ENCODE peak calls at places on chromosome 10, in six cellular contexts. F, O, Y, H, M and E are unnamed samples.

GRCh38 chr10:57977262-57977661 is 290.4 kb downstream of the IPMK start:
- DNase-seq in Y (no peak), O (no peak), M (no peak), F (no peak), H (no peak), E (no peak)

GRCh38 chr10:119480667-119481066 is 61.9 kb downstream of the RGS10 start:
- DNase-seq in H (no peak), M (peak; percentile 44), O (no peak), Y (no peak), F (no peak), E (no peak)

GRCh38 chr10:50992972-50993766 is 81.1 kb upstream of the PRKG1 start:
- DNase-seq in O (peak; percentile 60), F (no peak), M (peak; percentile 94), Y (no peak), H (peak; percentile 70), E (no peak)

GRCh38 chr10:69818676-69819239 is 17.1 kb downstream of the COL13A1 start:
- DNase-seq in M (peak; percentile 44), H (no peak), Y (no peak), O (no peak), F (no peak), E (no peak)

GRCh38 chr10:58896229-58896628 is 280.2 kb upstream of the PHYHIPL start:
- DNase-seq in H (no peak), Y (no peak), F (no peak), M (no peak), O (no peak), E (no peak)

GRCh38 chr10:34916368-34916767 is 101.3 kb upstream of the PARD3 start:
- DNase-seq in H (peak; percentile 71), O (no peak), F (peak; percentile 32), Y (peak; percentile 85), M (peak; percentile 84), E (no peak)

GRCh38 chr10:50470798-50471582 is 152.8 kb downstream of the SGMS1 start:
- DNase-seq in F (no peak), M (peak; percentile 34), Y (peak; percentile 62), O (no peak), H (peak; percentile 46), E (no peak)

GRCh38 chr10:48476279-48476982 is 128.4 kb downstream of the ARHGAP22 start:
- DNase-seq in F (no peak), Y (no peak), H (no peak), M (no peak), O (no peak), E (no peak)

GRCh38 chr10:35916791-35917190 is 274.7 kb upstream of the FZD8 start:
- DNase-seq in O (no peak), F (no peak), M (peak; percentile 50), H (no peak), Y (peak; percentile 38), E (no peak)

GRCh38 chr10:12658526-12658925 is 309.2 kb downstream of the CAMK1D start:
- DNase-seq in F (no peak), M (no peak), Y (no peak), O (no peak), H (no peak), E (no peak)

GRCh38 chr10:2963889-2964631 is 103.3 kb upstream of the PFKP start:
- DNase-seq in Y (no peak), M (no peak), F (no peak), O (no peak), H (no peak), E (no peak)

GRCh38 chr10:34480345-34480744 is 334.8 kb downstream of the PARD3 start:
- DNase-seq in Y (no peak), F (no peak), M (no peak), H (no peak), O (no peak), E (no peak)

GRCh38 chr10:122911889-122912484 is 1.6 kb downstream of the FAM24A start:
- DNase-seq in M (peak; percentile 67), O (no peak), F (no peak), Y (peak; percentile 57), H (no peak), E (no peak)

GRCh38 chr10:85606401-85606800 is 760.2 kb downstream of the GRID1 start:
- DNase-seq in O (no peak), F (no peak), Y (no peak), H (no peak), M (no peak), E (no peak)

GRCh38 chr10:101367569-101368453 is 13.8 kb downstream of the BTRC start:
- DNase-seq in O (no peak), M (peak; percentile 69), Y (peak; percentile 52), F (no peak), H (peak; percentile 20), E (no peak)

GRCh38 chr10:122282253-122282671 is 11.2 kb downstream of the BTBD16 start:
- DNase-seq in H (no peak), Y (peak; percentile 48), F (no peak), M (no peak), O (no peak), E (no peak)

GRCh38 chr10:106816318-106817085 is 348.0 kb downstream of the SORCS1 start:
- DNase-seq in O (no peak), H (no peak), F (no peak), Y (no peak), M (no peak), E (no peak)

GRCh38 chr10:30831876-30832726 is 199.6 kb downstream of the ZNF438 start:
- DNase-seq in O (no peak), H (no peak), M (no peak), F (no peak), Y (no peak), E (no peak)

GRCh38 chr10:117441812-117442443 is 66.7 kb upstream of the PDZD8 start:
- DNase-seq in O (no peak), F (no peak), M (peak; percentile 74), Y (peak; percentile 78), H (peak; percentile 95), E (no peak)

GRCh38 chr10:56537984-56538383 is 176.9 kb upstream of the ZWINT start:
- DNase-seq in M (peak; percentile 27), H (no peak), F (no peak), Y (peak; percentile 90), O (no peak), E (no peak)

GRCh38 chr10:79139124-79139835 is 70.5 kb downstream of the ZMIZ1 start:
- DNase-seq in M (peak; percentile 90), Y (peak; percentile 95), O (peak; percentile 53), H (peak; percentile 86), F (no peak), E (no peak)

GRCh38 chr10:7817576-7817975 is 729 bp upstream of the TAF3 start:
- DNase-seq in M (no peak), H (no peak), O (no peak), F (no peak), Y (no peak), E (no peak)

GRCh38 chr10:62381385-62382102 is 7.4 kb downstream of the ZNF365 start:
- DNase-seq in Y (no peak), M (no peak), O (no peak), H (no peak), F (no peak), E (no peak)

DNA sequence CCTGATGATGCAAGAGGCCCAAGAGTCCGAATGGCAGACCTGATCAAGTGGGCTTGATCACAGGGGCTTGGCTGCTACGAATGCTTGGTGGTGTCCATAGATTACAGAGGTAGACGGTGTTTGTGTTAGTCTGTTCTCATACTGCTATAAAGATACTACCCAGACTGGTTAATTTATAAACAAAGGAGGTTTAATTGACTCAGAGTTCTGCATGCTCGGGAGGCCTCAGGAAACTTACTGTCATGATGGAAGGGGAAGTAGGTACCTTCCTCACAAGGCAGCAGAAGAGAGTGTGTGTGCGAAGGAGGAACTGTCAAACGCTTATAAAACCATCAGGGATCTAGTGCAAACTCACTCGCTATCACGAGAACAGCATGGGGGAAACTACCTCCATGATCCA is 268.9 kb upstream of the KLF6 start:
- DNase-seq in M (no peak), H (no peak), O (no peak), F (no peak), Y (no peak), E (no peak)
- TF ChIP-seq CTCF in M (no peak), H (no peak), O (no peak), F (no peak), Y (no peak), E (no peak)

DNA sequence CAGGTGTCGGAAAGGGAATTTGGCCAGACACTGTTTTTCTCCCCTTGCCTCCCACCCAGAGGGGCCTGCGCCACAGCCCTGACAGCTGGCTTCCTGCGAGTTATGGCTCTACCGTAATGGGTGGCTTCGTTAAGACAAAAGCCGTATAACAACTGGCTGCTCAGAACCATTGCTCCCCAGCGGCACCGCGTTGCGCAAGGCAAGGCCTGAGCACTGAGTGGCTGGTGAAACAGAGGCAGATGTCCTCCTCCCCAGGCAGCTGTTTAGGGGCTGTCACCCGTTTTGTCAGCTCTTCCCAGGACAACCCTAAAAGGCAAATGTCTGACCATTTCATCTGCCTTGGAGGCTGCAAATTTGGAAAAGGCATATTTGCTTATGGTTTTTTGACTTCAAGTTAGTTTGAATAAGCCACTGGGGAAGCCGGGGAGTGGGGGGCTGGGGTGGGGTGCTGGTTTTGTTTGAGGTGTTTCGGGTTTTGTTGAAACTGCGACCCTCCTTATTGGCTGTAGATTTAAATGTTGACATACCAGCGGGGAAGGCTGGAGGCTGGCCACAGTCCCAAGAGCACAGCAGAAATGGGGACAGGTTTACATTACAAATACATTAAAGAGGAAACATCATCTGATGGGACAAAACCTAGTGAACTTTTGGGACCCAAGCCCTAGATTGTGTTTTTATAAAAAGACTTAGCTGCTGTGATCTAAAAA is 681 bp upstream of the SPOCK2 start:
- DNase-seq in F (no peak), H (no peak), M (peak; percentile 72), O (no peak), Y (peak; percentile 8), E (no peak)
- H3K4me3 ChIP-seq in F (no peak overlapping the region), H (no peak overlapping the region), M (no peak overlapping the region), O (no peak overlapping the region), Y (no peak overlapping the region), E (no peak overlapping the region)

GRCh38 chr10:125980521-125980920 is 84.2 kb downstream of the FANK1 start:
- DNase-seq in F (no peak), H (no peak), O (no peak), Y (no peak), M (no peak), E (no peak)

GRCh38 chr10:125979976-125980375 is 83.6 kb downstream of the FANK1 start:
- DNase-seq in M (no peak), F (no peak), H (no peak), O (no peak), Y (no peak), E (no peak)

GRCh38 chr10:125983161-125983560 is 86.8 kb downstream of the FANK1 start:
- DNase-seq in H (no peak), Y (no peak), O (no peak), F (no peak), M (no peak), E (no peak)

GRCh38 chr10:125982256-125982948 is 86.0 kb downstream of the FANK1 start:
- DNase-seq in F (peak; percentile 26), H (peak; percentile 37), M (peak; percentile 80), Y (peak; percentile 83), O (peak; percentile 39), E (peak; percentile 42)

DNA sequence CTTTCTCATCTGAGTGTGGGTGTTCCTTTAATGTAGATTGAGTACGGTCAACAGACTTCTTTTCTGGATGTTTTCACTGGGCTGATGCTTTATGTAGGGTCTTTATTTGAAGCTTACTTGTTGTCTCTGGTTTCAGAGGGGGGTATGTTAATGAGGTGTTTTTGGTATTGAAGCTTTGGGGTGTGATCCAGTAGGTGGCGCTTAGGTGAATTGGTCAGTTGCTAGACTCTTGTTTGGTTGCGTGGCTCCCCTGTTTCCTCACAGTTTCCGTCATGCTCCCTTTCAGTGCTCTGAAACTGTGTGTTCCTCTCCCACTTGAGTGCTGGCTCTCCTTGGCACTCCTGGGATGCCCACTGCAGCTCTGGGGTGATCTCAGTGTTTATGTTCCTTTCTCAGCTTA is 80.8 kb downstream of the FANK1 start:
- DNase-seq in O (no peak), F (no peak), Y (no peak), H (no peak), M (no peak), E (no peak)
- TF ChIP-seq CTCF in O (no peak), F (peak; percentile 62), Y (peak; percentile 33), H (no peak), M (no peak), E (peak; percentile 63)

GRCh38 chr10:126158537-126158936 is 229.7 kb downstream of the ADAM12 start:
- DNase-seq in H (no peak), M (no peak), F (no peak), O (no peak), Y (no peak), E (no peak)
- H3K4me3 ChIP-seq in H (no peak overlapping the region), M (no peak overlapping the region), F (no peak overlapping the region), O (no peak overlapping the region), Y (no peak overlapping the region), E (no peak overlapping the region)